ENCODE peak calls at places on chromosomes 7 and 10, in five cellular contexts. K, E, N, X and B are unnamed samples.

GRCh38 chr7:47826754-47827153 is 121.5 kb downstream of the PKD1L1 start:
- DNase-seq in K (no peak), E (no peak), N (no peak), X (no peak), B (no peak)

GRCh38 chr10:80518807-80519360 is 18.8 kb upstream of the SH2D4B start:
- DNase-seq in K (no peak), E (no peak), N (no peak), X (no peak), B (no peak)

GRCh38 chr10:118844731-118845573 is 90.2 kb upstream of the CACUL1 start:
- DNase-seq in K (no peak), E (no peak), N (no peak), X (no peak), B (peak; percentile 2)

GRCh38 chr7:116829051-116829450 is 33.3 kb upstream of the CAPZA2 start:
- DNase-seq in K (no peak), E (no peak), N (no peak), X (no peak), B (no peak)

GRCh38 chr7:51344406-51344805 is 27.8 kb upstream of the COBL start:
- DNase-seq in K (no peak), E (no peak), N (no peak), X (no peak), B (peak; percentile 20)

GRCh38 chr7:141288626-141289025 is 214.8 kb downstream of the TMEM178B start:
- DNase-seq in K (no peak), E (no peak), N (no peak), X (no peak), B (no peak)

GRCh38 chr10:84356951-84357350 is 28.6 kb downstream of the CCSER2 start:
- DNase-seq in K (no peak), E (no peak), N (no peak), X (no peak), B (no peak)

GRCh38 chr10:17452060-17452894 is 2.1 kb downstream of the ST8SIA6 start:
- DNase-seq in K (no peak), E (no peak), N (no peak), X (no peak), B (no peak)

GRCh38 chr10:132135398-132135872 is 51.3 kb upstream of the DPYSL4 start:
- DNase-seq in K (no peak), E (no peak), N (no peak), X (no peak), B (no peak)

GRCh38 chr10:26697922-26698608 is 564 bp downstream of the PDSS1 start:
- DNase-seq in K (no peak), E (no peak), N (no peak), X (no peak), B (peak; percentile 6)

GRCh38 chr7:131637846-131638245 is 81.4 kb upstream of the PODXL start:
- DNase-seq in K (no peak), E (no peak), N (no peak), X (no peak), B (no peak)

GRCh38 chr7:101217388-101218235 is at the start of the genes PLOD3 and ZNHIT1:
- DNase-seq in K (peak; percentile 99), E (peak; percentile 96), N (peak; percentile 96), X (peak; percentile 83), B (peak; percentile 97)

GRCh38 chr10:75899816-75900357 is 468.5 kb downstream of the LRMDA start:
- DNase-seq in K (no peak), E (no peak), N (no peak), X (no peak), B (no peak)

GRCh38 chr7:154832557-154833138 is 170.3 kb downstream of the PAXIP1 start:
- DNase-seq in K (no peak), E (peak; percentile 27), N (no peak), X (no peak), B (peak; percentile 69)

GRCh38 chr7:82036146-82036886 is 266.5 kb upstream of the HGF start:
- DNase-seq in K (no peak), E (no peak), N (no peak), X (no peak), B (no peak)

GRCh38 chr10:75363431-75363830 is 38.1 kb downstream of the ZNF503 start:
- DNase-seq in K (no peak), E (no peak), N (no peak), X (no peak), B (no peak)

GRCh38 chr10:62059424-62059913 is 158.0 kb downstream of the ARID5B start:
- DNase-seq in K (no peak), E (no peak), N (no peak), X (no peak), B (no peak)

GRCh38 chr10:48289652-48290238 is 15.2 kb upstream of the FRMPD2 start:
- DNase-seq in K (peak; percentile 83), E (peak; percentile 57), N (no peak), X (no peak), B (no peak)

GRCh38 chr7:112994666-112995065 is 92.0 kb downstream of the GPR85 start:
- DNase-seq in K (no peak), E (no peak), N (no peak), X (no peak), B (no peak)

GRCh38 chr10:86753638-86754434 is 2.6 kb upstream of the BMPR1A start:
- DNase-seq in K (no peak), E (no peak), N (no peak), X (no peak), B (no peak)

GRCh38 chr7:151999337-152000090 is 26.0 kb upstream of the GALNT11 start:
- DNase-seq in K (no peak), E (no peak), N (no peak), X (no peak), B (no peak)

GRCh38 chr7:103811997-103812396 is 177.5 kb downstream of the RELN start:
- DNase-seq in K (no peak), E (no peak), N (no peak), X (no peak), B (peak; percentile 1)

GRCh38 chr7:47819054-47819920 is 129.0 kb downstream of the PKD1L1 start:
- DNase-seq in K (peak; percentile 54), E (peak; percentile 34), N (peak; percentile 15), X (no peak), B (peak; percentile 58)

GRCh38 chr10:133464582-133465031 is 10.9 kb downstream of the SCART1 start:
- DNase-seq in K (no peak), E (no peak), N (no peak), X (no peak), B (no peak)

GRCh38 chr10:133465191-133465949 is 11.6 kb downstream of the SCART1 start:
- DNase-seq in K (peak; percentile 22), E (no peak), N (no peak), X (no peak), B (no peak)

GRCh38 chr10:133466683-133467275 is 13.0 kb downstream of the SCART1 start:
- DNase-seq in K (no peak), E (no peak), N (no peak), X (no peak), B (no peak)

GRCh38 chr10:133465950-133466474 is 12.3 kb downstream of the SCART1 start:
- DNase-seq in K (no peak), E (no peak), N (no peak), X (no peak), B (no peak)

DNA sequence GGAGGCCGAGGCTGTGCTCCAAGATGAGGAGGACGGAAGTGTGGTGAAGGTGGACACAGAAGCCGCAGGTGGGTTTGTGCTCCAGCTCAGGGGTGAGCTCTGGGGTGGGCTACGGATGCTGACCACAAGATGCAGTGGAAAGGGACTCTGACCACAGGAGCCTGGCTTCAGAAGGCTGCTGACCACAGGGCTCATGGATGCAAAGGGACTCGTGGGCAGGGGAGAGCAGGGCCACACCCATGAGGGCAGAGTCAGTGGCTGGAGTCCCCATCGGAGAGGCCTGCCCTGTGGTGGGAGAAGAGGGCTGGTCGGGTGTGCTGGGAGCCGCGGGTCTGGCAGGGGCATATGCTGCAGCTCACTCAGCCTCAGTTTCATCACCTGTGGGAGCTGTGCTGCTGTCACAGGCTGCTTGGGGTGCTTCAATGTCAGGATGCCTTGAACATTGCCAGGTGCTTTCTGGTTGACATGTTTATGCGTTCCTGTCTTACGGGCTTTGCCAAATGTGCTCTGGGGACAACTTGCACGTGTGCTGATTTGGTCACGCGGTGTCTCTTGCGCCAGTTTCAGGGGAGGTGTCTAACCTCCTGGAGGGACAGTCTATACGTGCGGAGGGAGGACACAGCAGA is 13.7 kb downstream of the SCART1 start:
- DNase-seq in K (peak; percentile 7), E (no peak), N (no peak), X (no peak), B (no peak)
- TF ChIP-seq JUND in K (no peak), E (no peak), N (no peak), X (no peak), B (no peak)

DNA sequence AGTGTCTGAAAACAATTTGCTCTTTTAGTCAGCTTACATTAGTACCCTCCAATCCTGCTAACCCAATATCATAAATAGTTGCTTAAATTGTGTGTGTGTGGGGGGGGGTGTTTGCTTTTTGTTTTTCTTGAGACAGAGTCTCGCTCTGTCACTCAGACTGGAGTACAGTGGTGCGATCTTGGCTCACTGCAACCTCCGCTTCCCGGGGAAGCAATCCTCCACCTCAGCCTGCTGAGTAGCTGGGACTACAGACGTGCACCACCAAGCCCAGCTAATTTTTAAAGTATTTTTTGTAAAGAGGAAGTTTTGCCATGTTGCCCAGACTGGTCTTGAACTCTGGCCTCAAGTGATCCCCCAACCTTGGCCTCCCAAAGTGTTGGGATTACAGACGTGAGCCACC is 73.5 kb upstream of the PDLIM1 start:
- DNase-seq in K (no peak), E (no peak), N (no peak), X (no peak), B (no peak)
- TF ChIP-seq JUND in K (no peak), E (no peak), N (no peak), X (no peak), B (no peak)

GRCh38 chr7:29921404-29922010 is 68.1 kb downstream of the SCRN1 start:
- DNase-seq in K (peak; percentile 76), E (peak; percentile 46), N (peak; percentile 11), X (peak; percentile 21), B (peak; percentile 79)

GRCh38 chr7:29918850-29919249 is 70.8 kb downstream of the SCRN1 start:
- DNase-seq in K (no peak), E (no peak), N (no peak), X (no peak), B (no peak)

GRCh38 chr7:29923231-29923630 is 66.4 kb downstream of the SCRN1 start:
- DNase-seq in K (no peak), E (no peak), N (no peak), X (no peak), B (no peak)

GRCh38 chr7:29919790-29920189 is 69.8 kb downstream of the SCRN1 start:
- DNase-seq in K (no peak), E (no peak), N (no peak), X (no peak), B (no peak)

DNA sequence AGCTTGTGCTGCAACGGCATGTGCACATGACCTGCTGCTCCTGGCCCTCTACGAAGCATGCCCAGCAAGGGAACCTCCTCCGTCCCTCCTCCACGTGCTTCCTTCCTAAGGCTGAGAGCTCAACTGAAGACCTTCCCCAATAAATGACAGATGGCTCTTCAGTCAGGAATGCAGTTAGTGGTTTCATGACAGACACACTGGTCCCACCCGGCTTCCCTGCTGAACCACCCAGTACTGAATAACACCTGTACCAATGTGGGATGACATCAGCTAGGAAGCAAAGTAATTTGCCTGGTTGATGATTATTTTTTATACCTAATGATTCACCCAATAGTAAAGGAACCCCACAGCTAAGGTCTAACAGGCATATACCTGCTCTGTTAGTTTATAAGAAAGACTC is 69.1 kb downstream of the SCRN1 start:
- DNase-seq in K (no peak), E (no peak), N (no peak), X (no peak), B (no peak)
- TF ChIP-seq JUND in K (no peak), E (no peak), N (no peak), X (no peak), B (no peak)

DNA sequence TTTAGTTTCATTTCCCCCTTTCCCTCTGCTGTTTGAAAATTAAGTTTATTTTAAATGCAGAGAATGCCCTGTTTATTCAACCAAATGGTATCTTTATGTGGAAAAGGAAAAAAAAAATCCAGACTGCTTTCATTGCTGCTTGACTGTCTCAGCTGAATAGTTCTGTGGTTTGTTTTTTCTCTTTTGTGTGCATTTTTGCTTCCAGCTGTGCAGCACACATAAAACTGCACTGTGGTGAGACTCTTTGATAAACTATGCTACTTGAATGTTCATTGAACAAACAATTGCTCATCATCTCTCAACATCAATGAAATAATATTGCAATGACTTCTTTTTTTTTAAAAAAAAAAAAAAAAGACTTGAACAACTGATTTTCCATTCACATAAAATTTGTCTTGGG is 78.6 kb upstream of the GLI3 start:
- DNase-seq in K (no peak), E (no peak), N (no peak), X (no peak), B (no peak)
- TF ChIP-seq JUND in K (no peak), E (no peak), N (no peak), X (no peak), B (no peak)